ENCODE peak calls at places on chromosome 20, in eight cellular contexts. M is Calu3, H is occipital lobe, Y is LHCN-M2, G is EH, A is T1000, P is neural crest cell, S is GM23248. K is an unnamed sample.

GRCh38 chr20:43536817-43537440 is 21.9 kb upstream of the SGK2 start:
- DNase-seq in S (peak), G (peak), H (no peak), P (no peak), A (no peak), M (no peak), Y (no peak), K (no peak)

GRCh38 chr20:34185766-34186620 is 55.2 kb upstream of the ASIP start:
- DNase-seq in G (peak), H (no peak), P (no peak), A (no peak), Y (no peak), M (no peak), S (peak), K (no peak)

GRCh38 chr20:63051186-63051860 is 44.6 kb upstream of the BHLHE23 start:
- DNase-seq in M (no peak), A (no peak), G (no peak), S (no peak), Y (no peak), H (no peak), P (no peak), K (peak)

GRCh38 chr20:7195704-7196103 is 428.2 kb downstream of the BMP2 start:
- DNase-seq in P (no peak), Y (no peak), S (peak), A (peak), H (no peak), G (no peak), M (no peak), K (peak)

GRCh38 chr20:11783102-11783861 is 134.4 kb upstream of the BTBD3 start:
- DNase-seq in H (no peak), A (no peak), P (no peak), S (no peak), G (no peak), Y (no peak), M (no peak), K (no peak)

GRCh38 chr20:58429303-58429702 is 40.3 kb downstream of the VAPB start:
- DNase-seq in A (no peak), S (no peak), G (no peak), P (no peak), M (no peak), Y (no peak), H (no peak), K (no peak)

GRCh38 chr20:64103871-64104666 is 3.3 kb downstream of the NPBWR2 start:
- DNase-seq in H (no peak), P (no peak), Y (no peak), M (no peak), S (no peak), G (no peak), A (no peak), K (peak)

GRCh38 chr20:58467572-58468330 is 47.4 kb downstream of the APCDD1L start:
- DNase-seq in H (no peak), Y (no peak), G (no peak), S (no peak), P (no peak), M (no peak), A (no peak), K (peak)

GRCh38 chr20:4638826-4639225 is 82.9 kb upstream of the PRND start:
- DNase-seq in A (no peak), S (no peak), M (no peak), H (no peak), Y (no peak), G (no peak), P (no peak), K (no peak)

GRCh38 chr20:59718681-59719080 is 114.3 kb downstream of the PHACTR3 start:
- DNase-seq in G (no peak), P (no peak), M (no peak), A (no peak), H (peak), Y (no peak), S (no peak), K (no peak)

GRCh38 chr20:49517509-49518100 is 35.1 kb upstream of the KCNB1 start:
- DNase-seq in S (peak), H (no peak), A (no peak), P (no peak), G (no peak), M (no peak), Y (no peak), K (peak)

GRCh38 chr20:36119537-36119936 is 35.0 kb upstream of the EPB41L1 start:
- DNase-seq in M (no peak), G (no peak), P (no peak), H (no peak), S (no peak), Y (no peak), A (no peak), K (no peak)

GRCh38 chr20:25148181-25148981 is 47.1 kb upstream of the ENTPD6 start:
- DNase-seq in S (peak), H (peak), P (no peak), G (peak), M (no peak), Y (peak), A (no peak), K (no peak)